ENCODE peak calls at places on chromosomes 2 and 18, in five cellular contexts. P is psoas muscle; S is EH; A is T follicular helper cell; B is activated CD8-positive, alpha-beta memory T cell treated with anti-CD3 and anti-CD28 coated beads, Interleukin-2, amount 50 U/mL, for 48 hours. H is an unnamed sample.

GRCh38 chr2:38830546-38831159 is 45.1 kb downstream of the DHX57 start:
- DNase-seq in P (no peak), S (no peak), A (no peak), B (no peak), H (no peak)

GRCh38 chr2:222797871-222798270 is 63.0 kb upstream of the ACSL3 start:
- DNase-seq in P (no peak), S (peak; percentile 14), A (no peak), B (no peak), H (peak; percentile 38)

GRCh38 chr2:38723173-38723572 is 28.0 kb downstream of the SRSF7 start:
- DNase-seq in P (peak; percentile 37), S (no peak), A (no peak), B (no peak), H (no peak)

GRCh38 chr2:44943693-44944101 is 2.2 kb downstream of the SIX3 start:
- DNase-seq in P (no peak), S (no peak), A (no peak), B (no peak), H (no peak)

GRCh38 chr2:70525032-70525431 is 28.6 kb downstream of the TGFA start:
- DNase-seq in P (no peak), S (peak; percentile 68), A (no peak), B (no peak), H (peak; percentile 88)

GRCh38 chr18:76402026-76402990 is 92.7 kb downstream of the ZNF516 start:
- DNase-seq in P (no peak), S (no peak), A (no peak), B (peak; percentile 43), H (no peak)

GRCh38 chr2:201977651-201978050 is 56.0 kb upstream of the FZD7 start:
- DNase-seq in P (no peak), S (no peak), A (no peak), B (no peak), H (peak; percentile 54)

GRCh38 chr2:149972039-149972438 is 384.5 kb upstream of the MMADHC start:
- DNase-seq in P (no peak), S (peak; percentile 25), A (no peak), B (no peak), H (no peak)

GRCh38 chr2:2826621-2827020 is 495.5 kb upstream of the MYT1L start:
- DNase-seq in P (no peak), S (no peak), A (no peak), B (no peak), H (no peak)

GRCh38 chr2:18402-19271 is 27.7 kb downstream of the FAM110C start:
- DNase-seq in P (no peak), S (no peak), A (no peak), B (no peak), H (peak; percentile 30)

GRCh38 chr2:23904692-23905091 is 22.2 kb downstream of the ATAD2B start:
- DNase-seq in P (no peak), S (peak; percentile 83), A (no peak), B (no peak), H (no peak)

GRCh38 chr2:144596074-144596871 is 76.4 kb upstream of the ZEB2 start:
- DNase-seq in P (no peak), S (peak; percentile 68), A (no peak), B (no peak), H (peak; percentile 65)

GRCh38 chr2:188364033-188364432 is 72.4 kb downstream of the GULP1 start:
- DNase-seq in P (no peak), S (no peak), A (no peak), B (no peak), H (no peak)

H was measured in epithelial cell of esophagus.